ENCODE peak calls at places on chromosome 16, in six cellular contexts. S is lung, W is GM23338, K is cardiac muscle cell, F is fibroblast of lung, A is mesendoderm. O is an unnamed sample.

GRCh38 chr16:27220120-27220519 is 16.8 kb downstream of the KDM8 start:
- DNase-seq in S (no peak), W (no peak), K (no peak), F (no peak), A (no peak), O (no peak)

GRCh38 chr16:11619327-11619851 is 32.7 kb upstream of the LITAF start:
- DNase-seq in S (no peak), W (no peak), K (no peak), F (no peak), A (no peak), O (peak; percentile 91)

GRCh38 chr16:2206780-2207433 is 1.7 kb downstream of the MLST8 start:
- DNase-seq in S (no peak), W (no peak), K (no peak), F (no peak), A (peak; percentile 39), O (no peak)

GRCh38 chr16:21267298-21267697 is 10.8 kb downstream of the CRYM start:
- DNase-seq in S (no peak), W (no peak), K (no peak), F (no peak), A (no peak), O (no peak)

GRCh38 chr16:10339777-10340752 is 45.8 kb upstream of the ATF7IP2 start:
- DNase-seq in S (no peak), W (no peak), K (no peak), F (no peak), A (no peak), O (no peak)

GRCh38 chr16:49556252-49557069 is 182.9 kb downstream of the C16orf78 start:
- DNase-seq in S (no peak), W (peak; percentile 83), K (peak; percentile 76), F (peak; percentile 47), A (peak; percentile 79), O (peak; percentile 9)

GRCh38 chr16:67166035-67166882 is 1.7 kb downstream of the HSF4 start:
- DNase-seq in S (no peak), W (no peak), K (no peak), F (no peak), A (no peak), O (no peak)

GRCh38 chr16:68264128-68265077 is at the start of gene SLC7A6:
- DNase-seq in S (peak; percentile 71), W (peak; percentile 81), K (peak; percentile 80), F (peak; percentile 68), A (peak; percentile 78), O (peak; percentile 74)

GRCh38 chr16:27177031-27177774 is 26.1 kb upstream of the KDM8 start:
- DNase-seq in S (no peak), W (no peak), K (no peak), F (peak; percentile 88), A (no peak), O (no peak)

GRCh38 chr16:29024280-29024679 is 39.4 kb downstream of the LAT start:
- DNase-seq in S (no peak), W (no peak), K (no peak), F (no peak), A (no peak), O (no peak)

GRCh38 chr16:11699234-11699894 is 31.1 kb downstream of the SNN start:
- DNase-seq in S (no peak), W (no peak), K (no peak), F (no peak), A (no peak), O (no peak)

GRCh38 chr16:82195917-82196494 is 26.0 kb upstream of the MPHOSPH6 start:
- DNase-seq in S (no peak), W (no peak), K (no peak), F (no peak), A (no peak), O (no peak)

GRCh38 chr16:51061355-51061754 is 89.7 kb downstream of the SALL1 start:
- DNase-seq in S (no peak), W (no peak), K (no peak), F (no peak), A (no peak), O (no peak)

GRCh38 chr16:70523621-70524405 is at the start of gene SF3B3:
- DNase-seq in S (peak; percentile 67), W (peak; percentile 70), K (peak; percentile 74), F (no peak), A (peak; percentile 79), O (peak; percentile 67)

GRCh38 chr16:48906076-48906475 is 296.1 kb upstream of the N4BP1 start:
- DNase-seq in S (no peak), W (no peak), K (no peak), F (no peak), A (no peak), O (no peak)

GRCh38 chr16:49282690-49283375 is 1.2 kb upstream of the CBLN1 start:
- DNase-seq in S (no peak), W (peak; percentile 85), K (peak; percentile 76), F (no peak), A (peak; percentile 79), O (peak; percentile 45)

GRCh38 chr16:65122974-65123845 is 1.3 kb upstream of the CDH11 start:
- DNase-seq in S (peak; percentile 39), W (peak; percentile 59), K (peak; percentile 55), F (peak; percentile 73), A (peak; percentile 40), O (no peak)

GRCh38 chr16:65123846-65124513 is 2.1 kb upstream of the CDH11 start:
- DNase-seq in S (no peak), W (peak; percentile 12), K (no peak), F (no peak), A (peak; percentile 5), O (no peak)

GRCh38 chr16:65120811-65121721 is 797 bp downstream of the CDH11 start:
- DNase-seq in S (no peak), W (peak; percentile 53), K (peak; percentile 60), F (peak; percentile 55), A (peak; percentile 53), O (no peak)

GRCh38 chr16:65121870-65122723 is at the start of gene CDH11:
- DNase-seq in S (peak; percentile 39), W (peak; percentile 78), K (peak; percentile 83), F (peak; percentile 91), A (peak; percentile 81), O (no peak)

DNA sequence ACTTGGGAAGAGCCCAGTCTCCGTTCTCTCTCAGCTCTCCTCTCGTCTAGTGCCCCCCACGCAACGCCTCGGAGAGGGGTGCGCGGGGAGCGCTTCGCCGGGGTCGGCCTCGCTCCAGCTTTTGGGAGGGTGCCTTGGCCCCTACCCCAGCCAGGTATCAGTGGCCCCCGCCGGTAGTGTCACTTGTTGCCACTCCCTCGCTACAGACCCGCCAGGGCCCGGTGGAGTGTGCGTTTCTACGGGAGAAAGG is 786 bp upstream of the CDH11 start:
- DNase-seq in S (no peak), W (no peak), K (no peak), F (no peak), A (no peak), O (no peak)
- H3K4me3 ChIP-seq in S (peak overlapping the region; percentile 21), W (peak overlapping the region; percentile 87), K (peak overlapping the region; percentile 56), F (peak overlapping the region; percentile 69), A (peak overlapping the region; percentile 57), O (no peak overlapping the region)

GRCh38 chr16:87919681-87919994 is 16.7 kb downstream of the CA5A start:
- DNase-seq in S (no peak), W (peak; percentile 51), K (no peak), F (no peak), A (peak; percentile 42), O (no peak)

GRCh38 chr16:87918314-87918713 is 18.0 kb downstream of the CA5A start:
- DNase-seq in S (no peak), W (no peak), K (no peak), F (peak; percentile 26), A (no peak), O (no peak)

GRCh38 chr16:87918866-87919680 is 17.3 kb downstream of the CA5A start:
- DNase-seq in S (no peak), W (no peak), K (no peak), F (no peak), A (no peak), O (no peak)

GRCh38 chr16:87914812-87915211 is 21.5 kb downstream of the CA5A start:
- DNase-seq in S (no peak), W (no peak), K (no peak), F (no peak), A (no peak), O (no peak)

GRCh38 chr16:87917503-87917902 is 18.8 kb downstream of the CA5A start:
- DNase-seq in S (no peak), W (no peak), K (no peak), F (no peak), A (no peak), O (no peak)
- H3K27me3 ChIP-seq in S (no peaks in the 10 kb centered on the region), W (no peaks in the 10 kb centered on the region), K (no peaks in the 10 kb centered on the region), F (peaks cover 4% of the 10 kb centered on the region), A (no peaks in the 10 kb centered on the region), O (no peaks in the 10 kb centered on the region)

GRCh38 chr16:57430955-57431354 is 16.2 kb downstream of the CIAPIN1 start:
- DNase-seq in S (no peak), W (no peak), K (no peak), F (no peak), A (no peak), O (no peak)

GRCh38 chr16:57432505-57432904 is 14.7 kb downstream of the CIAPIN1 start:
- DNase-seq in S (no peak), W (no peak), K (no peak), F (no peak), A (no peak), O (no peak)

GRCh38 chr16:57432989-57433388 is 14.2 kb downstream of the CIAPIN1 start:
- DNase-seq in S (no peak), W (no peak), K (no peak), F (no peak), A (no peak), O (no peak)

GRCh38 chr16:57435838-57436237 is 11.3 kb downstream of the CIAPIN1 start:
- DNase-seq in S (no peak), W (no peak), K (no peak), F (no peak), A (no peak), O (no peak)

DNA sequence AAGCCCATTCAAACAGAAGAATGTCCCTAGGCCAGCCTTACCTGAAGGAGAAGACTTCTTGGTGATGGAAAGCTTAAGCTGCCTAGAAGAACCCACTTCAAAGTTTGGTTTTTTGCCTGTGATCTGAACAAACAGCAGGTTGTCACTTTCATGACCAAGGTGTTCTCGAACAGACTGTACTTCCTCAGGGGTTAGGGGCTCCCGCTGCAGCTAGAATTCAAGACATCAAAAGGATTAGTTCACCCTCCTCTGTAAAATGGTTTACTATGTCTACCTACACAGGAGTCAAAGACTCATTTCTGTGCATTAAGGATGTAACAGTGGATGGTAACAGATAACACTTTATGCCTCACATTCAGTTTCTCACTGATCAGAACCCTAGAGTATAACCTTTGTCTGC is 13.2 kb downstream of the CIAPIN1 start:
- DNase-seq in S (no peak), W (no peak), K (no peak), F (no peak), A (no peak), O (no peak)
- H3K36me3 ChIP-seq in S (peaks cover 61% of the 10 kb centered on the region), W (peaks cover 65% of the 10 kb centered on the region), K (peaks cover 84% of the 10 kb centered on the region), F (peaks cover 11% of the 10 kb centered on the region), A (peaks cover 9% of the 10 kb centered on the region), O (peaks cover 74% of the 10 kb centered on the region)

GRCh38 chr16:14148016-14148415 is 76.9 kb downstream of the MRTFB start:
- DNase-seq in S (no peak), W (no peak), K (no peak), F (no peak), A (no peak), O (no peak)

GRCh38 chr16:14150796-14151195 is 79.7 kb downstream of the MRTFB start:
- DNase-seq in S (no peak), W (no peak), K (no peak), F (no peak), A (no peak), O (no peak)

GRCh38 chr16:14146445-14146844 is 75.3 kb downstream of the MRTFB start:
- DNase-seq in S (no peak), W (no peak), K (no peak), F (no peak), A (no peak), O (no peak)

GRCh38 chr16:14151256-14152030 is 80.3 kb downstream of the MRTFB start:
- DNase-seq in S (no peak), W (no peak), K (no peak), F (no peak), A (no peak), O (no peak)

GRCh38 chr16:14148569-14148968 is 77.5 kb downstream of the MRTFB start:
- DNase-seq in S (no peak), W (no peak), K (no peak), F (peak; percentile 58), A (no peak), O (no peak)
- H3K4me3 ChIP-seq in S (no peak overlapping the region), W (no peak overlapping the region), K (no peak overlapping the region), F (no peak overlapping the region), A (no peak overlapping the region), O (no peak overlapping the region)

O was measured in thyroid gland.